ENCODE peak calls at places on chromosomes 12 and 14, in five cellular contexts. A, K, M, I and U are unnamed samples.

GRCh38 chr12:113292547-113292946 is 42.4 kb downstream of the SLC8B1 start:
- DNase-seq in I (no peak), M (no peak), A (no peak), K (no peak), U (no peak)

GRCh38 chr12:46464863-46465262 is 92.3 kb upstream of the SLC38A2 start:
- DNase-seq in M (no peak), A (no peak), I (no peak), K (no peak), U (no peak)

GRCh38 chr14:90581745-90582144 is 184.9 kb downstream of the CALM1 start:
- DNase-seq in M (no peak), A (no peak), I (no peak), K (no peak), U (no peak)

GRCh38 chr12:459430-460258 is at the start of gene B4GALNT3:
- DNase-seq in K (peak), A (no peak), I (peak), M (peak), U (no peak)

GRCh38 chr14:32028599-32028998 is 48.5 kb upstream of the ARHGAP5 start:
- DNase-seq in M (no peak), A (no peak), I (no peak), K (peak), U (no peak)

GRCh38 chr14:93037354-93037753 is 78.4 kb downstream of the ITPK1 start:
- DNase-seq in A (no peak), I (no peak), M (no peak), K (no peak), U (no peak)

GRCh38 chr12:29957835-29958234 is 174.1 kb upstream of the TMTC1 start:
- DNase-seq in K (no peak), M (no peak), I (no peak), A (peak), U (peak)

GRCh38 chr14:93984070-93984469 is 7.7 kb upstream of the ASB2 start:
- DNase-seq in M (peak), I (no peak), K (no peak), A (peak), U (no peak)

GRCh38 chr12:123282111-123282510 is 10.5 kb upstream of the CDK2AP1 start:
- DNase-seq in K (no peak), I (no peak), A (no peak), M (peak), U (no peak)

GRCh38 chr14:102187044-102187443 is 47.3 kb downstream of the WDR20 start:
- DNase-seq in I (peak), A (peak), M (no peak), K (peak), U (no peak)

GRCh38 chr12:62903151-62903550 is 31.8 kb downstream of the PPM1H start:
- DNase-seq in A (no peak), M (no peak), K (no peak), I (no peak), U (no peak)

GRCh38 chr12:108572166-108572790 is 9.9 kb downstream of the ISCU start:
- DNase-seq in K (no peak), A (no peak), M (peak), I (no peak), U (no peak)
- H3K27ac ChIP-seq in K (no peak), A (no peak), M (no peak), I (no peak), U (no peak)

DNA sequence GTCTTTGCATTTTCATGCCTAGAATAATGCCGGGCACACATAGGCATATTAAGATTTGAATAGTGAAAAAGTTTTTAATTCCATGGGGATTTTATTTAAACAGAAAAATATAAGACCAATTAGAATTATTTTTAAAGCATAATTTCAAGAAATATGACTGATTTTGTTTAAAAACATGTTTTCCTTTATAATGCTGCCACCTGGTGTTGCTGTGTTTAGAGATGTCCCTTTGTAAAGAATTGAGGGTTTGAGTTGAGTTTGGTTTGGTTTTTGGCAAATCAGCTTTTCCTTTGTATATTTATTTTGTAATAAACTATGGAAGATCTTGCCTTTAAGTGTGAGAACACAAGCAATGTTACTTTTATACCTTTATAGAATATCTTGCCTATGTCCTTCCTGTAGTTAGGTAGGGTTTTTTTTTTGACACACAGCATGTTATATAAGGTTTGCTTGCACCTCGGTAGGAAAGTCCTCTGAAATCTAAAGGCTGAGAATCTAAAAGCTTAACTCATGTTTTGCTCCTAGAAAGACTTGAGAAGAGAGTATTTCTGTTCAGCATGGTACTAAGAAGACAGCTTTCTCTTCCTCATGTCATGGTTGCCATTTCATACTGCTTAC is 31.4 kb upstream of the SNAPC1 start:
- DNase-seq in M (no peak), K (no peak), A (no peak), I (no peak), U (no peak)
- H3K9ac ChIP-seq in M (no peak), K (peak), A (no peak), I (no peak), U (no peak)

DNA sequence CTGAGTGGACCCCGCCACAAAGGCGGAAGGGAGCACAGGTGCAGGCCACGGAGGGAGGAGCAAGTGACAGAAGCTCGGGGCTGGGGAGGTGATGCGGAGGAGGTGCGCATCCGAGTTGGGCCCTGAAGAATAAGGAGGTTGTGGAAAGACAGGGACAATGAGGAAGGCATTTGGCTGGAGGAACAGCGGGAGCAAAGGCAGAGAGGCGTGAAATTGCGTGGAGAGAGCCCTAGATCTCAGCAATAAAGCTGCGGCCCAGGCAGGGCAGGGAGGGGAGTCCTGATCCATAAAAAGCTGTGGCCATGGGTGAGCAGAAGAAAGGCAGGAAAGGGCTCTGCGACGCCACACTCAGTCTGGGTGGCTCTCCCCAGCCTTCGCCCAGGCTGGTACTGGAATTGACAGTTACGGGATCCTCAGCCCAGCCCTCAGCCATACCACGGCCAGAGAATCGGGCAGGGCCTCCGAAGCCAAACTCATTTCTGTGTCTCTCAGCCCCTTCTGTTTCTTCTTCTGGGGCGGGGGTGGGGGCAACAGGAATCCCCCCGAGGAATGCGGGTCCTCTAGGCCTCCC is 2.2 kb downstream of the FIGNL2 start:
- DNase-seq in K (no peak), A (no peak), M (peak), I (no peak), U (no peak)
- H3K4me3 ChIP-seq in K (no peak), A (no peak), M (peak), I (no peak), U (no peak)

DNA sequence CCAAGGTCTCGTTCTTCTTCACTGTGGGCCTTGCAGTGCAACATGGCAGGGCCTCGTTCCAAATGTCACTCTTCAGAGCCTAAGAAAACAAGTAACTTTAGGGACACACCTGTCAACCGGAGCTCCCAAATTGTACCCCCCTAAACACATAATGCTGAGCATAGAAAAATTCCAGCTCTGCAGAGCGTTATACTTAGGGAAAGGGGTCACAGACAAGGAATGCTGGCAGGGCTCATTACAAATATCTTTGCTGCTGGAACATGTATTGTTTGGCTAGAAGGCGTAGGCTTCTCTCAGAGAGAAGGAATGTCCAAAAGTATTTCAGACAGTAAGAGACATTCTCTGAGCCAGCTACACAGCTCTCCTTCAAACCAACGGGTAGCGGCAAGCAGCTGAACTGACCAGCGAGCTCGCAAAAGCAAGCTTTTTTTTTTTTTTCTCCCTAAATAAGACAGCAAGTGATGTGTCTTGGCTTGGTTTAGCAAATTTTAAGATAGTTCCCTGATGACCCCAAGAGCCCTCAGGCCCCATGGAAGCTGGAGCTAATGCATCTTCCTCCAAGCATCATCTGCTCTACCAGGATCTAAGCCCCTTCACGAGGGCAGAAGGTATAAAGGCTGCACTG is 24.5 kb downstream of the SSH1 start:
- DNase-seq in A (peak), K (peak), M (no peak), I (no peak), U (no peak)
- H3K27ac ChIP-seq in A (peak), K (peak), M (peak), I (no peak), U (no peak)

DNA sequence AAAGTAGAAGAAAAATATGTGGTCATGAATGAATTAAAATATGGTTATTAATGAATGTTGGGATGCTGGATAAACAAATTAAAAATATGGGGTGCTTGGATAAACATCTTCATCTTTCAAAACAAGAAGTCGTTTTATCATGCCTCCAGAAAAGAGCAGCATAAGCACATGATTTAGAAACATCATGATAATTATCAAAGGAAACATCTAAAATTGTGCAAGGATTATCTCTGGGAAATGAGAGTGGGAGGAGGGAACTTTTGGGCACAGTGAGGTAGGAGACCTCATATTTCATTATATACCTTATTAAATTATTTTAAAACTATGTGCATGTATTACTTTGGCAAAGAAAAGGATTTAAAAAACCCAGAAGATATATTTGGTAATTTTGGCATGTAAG is 8.9 kb downstream of the C3AR1 start:
- DNase-seq in M (no peak), K (no peak), A (no peak), I (no peak), U (no peak)
- H3K9ac ChIP-seq in M (no peak), K (peak), A (no peak), I (no peak), U (no peak)

DNA sequence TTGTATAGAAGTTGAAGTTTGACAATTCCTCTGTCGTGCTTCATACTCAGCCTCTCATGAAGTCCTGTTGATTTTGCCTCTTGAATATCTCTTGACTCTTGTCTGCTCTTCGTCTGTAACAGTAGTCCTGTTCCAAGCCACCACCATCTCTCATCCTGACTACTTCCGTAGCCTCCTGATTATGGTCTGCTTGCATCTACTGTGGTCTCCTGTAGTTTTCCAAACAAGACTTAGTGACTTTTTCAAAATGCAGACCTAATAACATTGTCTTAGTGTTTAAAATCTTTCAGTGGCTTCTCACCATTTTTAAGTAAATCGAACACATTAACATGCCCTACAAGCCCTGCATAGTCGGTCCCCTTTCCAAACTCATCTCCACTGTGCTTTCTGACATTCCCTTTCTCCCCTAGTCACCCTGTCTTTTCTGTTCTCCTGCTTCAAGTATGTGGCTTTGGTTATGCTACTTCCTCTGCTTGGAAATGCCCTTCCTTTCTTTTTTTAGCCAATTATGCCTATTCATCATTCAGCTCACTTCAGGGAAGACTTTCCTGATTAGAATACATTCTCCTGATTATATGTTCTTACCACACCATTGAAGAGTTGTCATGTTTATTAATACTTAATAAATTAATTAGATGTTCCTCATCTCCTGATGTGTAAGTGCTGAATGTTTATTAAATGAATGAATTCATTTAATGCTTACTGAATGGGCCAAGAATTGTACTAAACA is 2.0 kb downstream of the SCYL2 start:
- DNase-seq in I (no peak), A (peak), K (peak), M (no peak), U (no peak)
- H3K4me3 ChIP-seq in I (peak), A (peak), K (no peak), M (peak), U (peak)